ENCODE peak calls at places on chromosomes 2 and 18, in ten cellular contexts. R, W, O, B, F, E, G, N, D and H are unnamed samples.

GRCh38 chr2:74026674-74027294 is 42.1 kb downstream of the TET3 start:
- DNase-seq in R (no peak), W (no peak), O (no peak), B (no peak), F (no peak), E (no peak), G (no peak), N (no peak), D (no peak), H (no peak)

GRCh38 chr2:220503446-220503845 is 876.0 kb downstream of the SLC4A3 start:
- DNase-seq in R (no peak), W (no peak), O (no peak), B (no peak), F (no peak), E (no peak), G (no peak), N (no peak), D (no peak), H (no peak)

GRCh38 chr2:25491003-25491696 is 149.4 kb upstream of the DNMT3A start:
- DNase-seq in R (no peak), W (peak), O (peak), B (no peak), F (no peak), E (no peak), G (no peak), N (no peak), D (peak), H (no peak)

GRCh38 chr2:119104414-119104813 is 54.1 kb downstream of the C1QL2 start:
- DNase-seq in R (no peak), W (no peak), O (no peak), B (no peak), F (no peak), E (no peak), G (no peak), N (no peak), D (no peak), H (no peak)

GRCh38 chr2:56118474-56118873 is 65.3 kb upstream of the CCDC85A start:
- DNase-seq in R (no peak), W (no peak), O (no peak), B (no peak), F (no peak), E (no peak), G (no peak), N (no peak), D (no peak), H (no peak)

GRCh38 chr2:148887349-148888002 is 12.4 kb downstream of the KIF5C start:
- DNase-seq in R (no peak), W (no peak), O (no peak), B (no peak), F (no peak), E (no peak), G (no peak), N (no peak), D (no peak), H (no peak)

GRCh38 chr2:168466834-168467565 is 10.9 kb downstream of the CERS6 start:
- DNase-seq in R (no peak), W (no peak), O (no peak), B (no peak), F (no peak), E (no peak), G (no peak), N (no peak), D (no peak), H (no peak)

GRCh38 chr2:10139536-10139935 is 17.0 kb downstream of the RRM2 start:
- DNase-seq in R (no peak), W (no peak), O (no peak), B (no peak), F (no peak), E (no peak), G (no peak), N (no peak), D (no peak), H (no peak)

GRCh38 chr2:11572996-11573395 is 39.2 kb downstream of the GREB1 start:
- DNase-seq in R (no peak), W (no peak), O (no peak), B (no peak), F (no peak), E (no peak), G (no peak), N (no peak), D (no peak), H (no peak)

GRCh38 chr2:88250402-88250801 is 80.3 kb downstream of the THNSL2 start:
- DNase-seq in R (no peak), W (no peak), O (no peak), B (no peak), F (no peak), E (no peak), G (no peak), N (no peak), D (peak), H (no peak)

GRCh38 chr2:157336137-157336721 is 10.6 kb upstream of the ERMN start:
- DNase-seq in R (no peak), W (peak), O (peak), B (peak), F (peak), E (peak), G (peak), N (peak), D (peak), H (no peak)

GRCh38 chr2:23900927-23901322 is 26.0 kb downstream of the ATAD2B start:
- DNase-seq in R (no peak), W (peak), O (peak), B (no peak), F (no peak), E (no peak), G (peak), N (no peak), D (peak), H (no peak)

GRCh38 chr2:217393585-217394032 is 533.7 kb upstream of the TNP1 start:
- DNase-seq in R (peak), W (peak), O (peak), B (no peak), F (no peak), E (no peak), G (peak), N (no peak), D (peak), H (peak)

GRCh38 chr2:188414412-188414811 is 122.7 kb downstream of the GULP1 start:
- DNase-seq in R (no peak), W (peak), O (peak), B (no peak), F (no peak), E (no peak), G (peak), N (no peak), D (no peak), H (no peak)

GRCh38 chr2:28321426-28321825 is 71.2 kb upstream of the FOSL2 start:
- DNase-seq in R (no peak), W (no peak), O (peak), B (no peak), F (peak), E (peak), G (no peak), N (no peak), D (no peak), H (no peak)

GRCh38 chr2:130393318-130393910 is 37.6 kb downstream of the PTPN18 start:
- DNase-seq in R (no peak), W (no peak), O (no peak), B (no peak), F (no peak), E (no peak), G (no peak), N (no peak), D (peak), H (no peak)

GRCh38 chr2:12318427-12319057 is 398.2 kb upstream of the TRIB2 start:
- DNase-seq in R (peak), W (no peak), O (peak), B (no peak), F (no peak), E (no peak), G (no peak), N (no peak), D (peak), H (no peak)

GRCh38 chr2:30355306-30355705 is 91.7 kb upstream of the LCLAT1 start:
- DNase-seq in R (no peak), W (no peak), O (no peak), B (no peak), F (no peak), E (no peak), G (no peak), N (no peak), D (no peak), H (no peak)

GRCh38 chr2:98607741-98608117 is 583 bp downstream of the COA5 start:
- DNase-seq in R (no peak), W (peak), O (peak), B (no peak), F (no peak), E (no peak), G (peak), N (no peak), D (peak), H (no peak)

GRCh38 chr18:77552945-77553344 is 303.3 kb downstream of the GALR1 start:
- DNase-seq in R (no peak), W (no peak), O (no peak), B (no peak), F (no peak), E (no peak), G (no peak), N (no peak), D (no peak), H (no peak)

GRCh38 chr2:86214503-86214832 is 15.2 kb downstream of the MRPL35 start:
- DNase-seq in R (no peak), W (no peak), O (no peak), B (no peak), F (no peak), E (no peak), G (no peak), N (no peak), D (no peak), H (no peak)

GRCh38 chr18:77147418-77147852 is 14.9 kb upstream of the MBP start:
- DNase-seq in R (no peak), W (peak), O (peak), B (no peak), F (no peak), E (no peak), G (no peak), N (no peak), D (no peak), H (no peak)

GRCh38 chr2:48310581-48310980 is 219.4 kb upstream of the STON1 start:
- DNase-seq in R (no peak), W (no peak), O (no peak), B (no peak), F (no peak), E (no peak), G (no peak), N (no peak), D (no peak), H (no peak)

GRCh38 chr2:142008135-142008744 is 122.6 kb downstream of the LRP1B start:
- DNase-seq in R (no peak), W (no peak), O (no peak), B (no peak), F (no peak), E (no peak), G (no peak), N (no peak), D (no peak), H (no peak)

GRCh38 chr2:104658149-104658839 is 195.6 kb upstream of the POU3F3 start:
- DNase-seq in R (no peak), W (no peak), O (no peak), B (peak), F (no peak), E (peak), G (no peak), N (no peak), D (peak), H (no peak)

GRCh38 chr2:60104514-60105501 is 448.6 kb downstream of the BCL11A start:
- DNase-seq in R (no peak), W (no peak), O (no peak), B (peak), F (no peak), E (no peak), G (no peak), N (no peak), D (peak), H (no peak)

GRCh38 chr2:135037831-135038230 is 9.4 kb downstream of the MAP3K19 start:
- DNase-seq in R (no peak), W (no peak), O (no peak), B (no peak), F (no peak), E (no peak), G (no peak), N (no peak), D (no peak), H (no peak)

GRCh38 chr18:36620801-36621200 is 208.0 kb downstream of the TPGS2 start:
- DNase-seq in R (no peak), W (no peak), O (peak), B (no peak), F (no peak), E (no peak), G (peak), N (no peak), D (no peak), H (no peak)

GRCh38 chr2:216232721-216233120 is 123.6 kb downstream of the XRCC5 start:
- DNase-seq in R (no peak), W (no peak), O (no peak), B (no peak), F (no peak), E (no peak), G (no peak), N (no peak), D (no peak), H (no peak)

GRCh38 chr2:107731435-107731834 is 95.3 kb upstream of the RGPD4 start:
- DNase-seq in R (no peak), W (no peak), O (no peak), B (no peak), F (no peak), E (no peak), G (no peak), N (no peak), D (no peak), H (no peak)

GRCh38 chr2:10931710-10932255 is 20.0 kb downstream of the KCNF1 start:
- DNase-seq in R (no peak), W (peak), O (peak), B (no peak), F (no peak), E (no peak), G (peak), N (no peak), D (no peak), H (no peak)

GRCh38 chr2:130822766-130823165 is 13.9 kb upstream of the ARHGEF4 start:
- DNase-seq in R (no peak), W (no peak), O (no peak), B (no peak), F (no peak), E (no peak), G (no peak), N (no peak), D (no peak), H (no peak)

GRCh38 chr2:33214436-33214835 is 262.0 kb upstream of the RASGRP3 start:
- DNase-seq in R (no peak), W (peak), O (peak), B (peak), F (no peak), E (no peak), G (peak), N (no peak), D (peak), H (no peak)

GRCh38 chr2:54074636-54075341 is 40.6 kb upstream of the ACYP2 start:
- DNase-seq in R (no peak), W (no peak), O (no peak), B (no peak), F (no peak), E (no peak), G (no peak), N (no peak), D (peak), H (no peak)

GRCh38 chr2:217365656-217366055 is 505.8 kb upstream of the TNP1 start:
- DNase-seq in R (no peak), W (no peak), O (no peak), B (no peak), F (no peak), E (no peak), G (no peak), N (no peak), D (no peak), H (no peak)

GRCh38 chr2:8984152-8984551 is 19.3 kb downstream of the MBOAT2 start:
- DNase-seq in R (no peak), W (peak), O (peak), B (peak), F (no peak), E (no peak), G (peak), N (no peak), D (no peak), H (no peak)

GRCh38 chr18:2050016-2050415 is 521.3 kb downstream of the METTL4 start:
- DNase-seq in R (no peak), W (peak), O (peak), B (no peak), F (no peak), E (no peak), G (no peak), N (no peak), D (peak), H (no peak)

GRCh38 chr2:218187650-218188025 is 20.9 kb upstream of the CXCR1 start:
- DNase-seq in R (no peak), W (no peak), O (no peak), B (no peak), F (no peak), E (no peak), G (no peak), N (no peak), D (no peak), H (no peak)

GRCh38 chr18:34114996-34115395 is 109.7 kb downstream of the NOL4 start:
- DNase-seq in R (no peak), W (no peak), O (no peak), B (no peak), F (no peak), E (no peak), G (no peak), N (no peak), D (no peak), H (no peak)

GRCh38 chr2:121804997-121805766 is 49.7 kb downstream of the TSN start:
- DNase-seq in R (no peak), W (no peak), O (no peak), B (peak), F (peak), E (no peak), G (no peak), N (no peak), D (no peak), H (no peak)
- H3K4me3 ChIP-seq in R (no peak), W (no peak), O (no peak), B (no peak), F (no peak), E (no peak), G (no peak), N (no peak), D (no peak), H (no peak)

GRCh38 chr2:96301897-96302296 is 3.4 kb downstream of the SNRNP200 start:
- DNase-seq in R (no peak), W (no peak), O (no peak), B (no peak), F (no peak), E (no peak), G (no peak), N (no peak), D (no peak), H (no peak)
- H3K4me3 ChIP-seq in R (no peak), W (no peak), O (no peak), B (no peak), F (no peak), E (no peak), G (no peak), N (peak), D (no peak), H (no peak)

DNA sequence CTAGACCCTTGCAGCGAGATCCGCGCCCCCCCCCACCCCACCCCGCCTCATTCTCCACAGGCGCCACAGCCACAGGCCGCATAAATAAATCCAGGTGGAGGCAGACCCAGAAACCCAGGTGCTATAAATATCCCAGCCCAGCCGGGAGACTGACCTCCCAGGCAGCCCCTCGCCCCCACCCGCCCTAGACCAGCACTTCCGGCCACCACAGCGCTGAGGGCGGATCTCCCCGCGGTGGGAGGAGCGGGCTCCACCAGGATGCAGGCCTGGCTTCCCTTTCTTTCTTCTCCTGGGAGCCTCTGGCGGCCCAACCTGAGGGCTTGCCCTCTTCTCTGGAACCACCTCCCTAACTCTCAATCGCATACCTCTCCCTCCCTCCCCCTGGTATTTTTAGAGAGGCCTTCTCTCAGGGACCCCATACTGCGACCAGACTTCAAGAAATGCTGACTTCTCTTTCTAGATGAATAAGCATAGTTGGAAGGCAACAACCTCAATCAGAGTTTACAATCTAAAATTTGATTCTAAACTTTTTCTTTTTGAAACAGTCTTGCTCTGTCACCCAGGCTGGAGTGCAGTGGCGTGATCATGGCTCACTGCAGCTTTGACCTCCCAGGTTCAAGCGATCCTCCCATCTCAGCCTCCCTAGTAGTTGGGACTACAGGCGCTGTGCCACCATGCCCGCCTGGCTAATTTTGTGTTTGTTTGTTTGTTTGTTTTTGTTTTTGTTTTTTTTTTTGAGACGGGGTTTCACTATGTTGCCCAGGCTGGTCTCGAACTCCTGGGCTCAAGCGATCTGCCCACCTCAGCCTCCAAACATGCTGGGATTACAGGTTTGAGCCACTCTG is 55.0 kb downstream of the PKDCC start:
- DNase-seq in R (peak), W (peak), O (no peak), B (peak), F (peak), E (peak), G (no peak), N (no peak), D (no peak), H (peak)
- H3K4me3 ChIP-seq in R (peak), W (no peak), O (no peak), B (peak), F (no peak), E (peak), G (no peak), N (peak), D (no peak), H (peak)

DNA sequence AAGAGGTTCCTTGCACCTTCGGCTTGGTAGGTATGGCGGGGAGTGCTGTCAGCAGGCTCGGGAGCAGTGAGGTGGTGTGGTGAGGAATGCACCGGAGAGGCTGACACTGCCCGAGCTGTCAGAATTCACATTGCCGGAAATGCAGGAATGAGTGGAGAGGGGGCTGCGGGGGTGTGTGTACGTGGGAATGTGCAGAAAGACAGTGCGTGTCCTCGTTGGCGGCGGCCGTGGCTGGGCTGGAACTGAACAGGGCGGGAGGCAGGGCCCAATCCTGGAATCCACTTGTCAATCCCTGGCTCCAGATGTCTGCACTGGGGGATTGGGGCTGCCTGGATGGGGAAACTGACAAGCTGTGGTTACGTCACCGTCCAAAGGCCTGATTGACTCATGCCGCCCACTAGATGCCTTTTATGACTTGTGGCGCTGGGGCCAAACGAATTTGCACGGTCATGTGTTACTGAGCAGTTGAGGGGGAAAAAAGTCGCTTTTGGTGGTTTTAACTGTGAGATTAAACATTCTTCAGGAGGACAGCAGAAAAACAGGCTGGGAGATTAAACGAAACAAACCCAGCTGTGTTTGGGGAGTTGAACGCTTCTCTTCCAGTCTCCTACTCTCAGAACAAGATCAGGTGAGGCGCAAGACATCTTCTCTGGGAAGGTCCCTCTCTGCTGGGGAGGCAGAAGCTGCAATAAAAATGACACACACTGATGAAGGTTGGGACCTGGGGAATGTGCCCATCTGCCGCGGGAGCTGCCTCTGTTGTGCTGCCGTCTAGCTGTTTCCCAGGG is 189.4 kb upstream of the GLI2 start:
- DNase-seq in R (peak), W (peak), O (peak), B (no peak), F (no peak), E (peak), G (peak), N (no peak), D (peak), H (peak)
- H3K4me3 ChIP-seq in R (no peak), W (no peak), O (no peak), B (no peak), F (no peak), E (no peak), G (peak), N (no peak), D (no peak), H (no peak)